ENCODE peak calls at places on chromosomes 2 and 18, in six cellular contexts. O is sigmoid colon, H is HCT116, G is SK-N-SH, B is stomach, U is HL-60. V is an unnamed sample.

GRCh38 chr2:154402138-154402714 is 296.3 kb upstream of the KCNJ3 start:
- DNase-seq in O (no peak), H (peak), G (peak), B (no peak), U (no peak), V (no peak)

GRCh38 chr18:47877892-47878291 is 52.6 kb downstream of the SMAD2 start:
- DNase-seq in O (no peak), H (no peak), G (no peak), B (no peak), U (no peak), V (no peak)

GRCh38 chr2:62999905-63000304 is 50.7 kb upstream of the OTX1 start:
- DNase-seq in O (no peak), H (no peak), G (no peak), B (no peak), U (no peak), V (no peak)

GRCh38 chr18:10440874-10441273 is 13.6 kb upstream of the APCDD1 start:
- DNase-seq in O (no peak), H (no peak), G (no peak), B (no peak), U (no peak), V (no peak)

GRCh38 chr2:121205321-121205942 is 79.6 kb downstream of the TFCP2L1 start:
- DNase-seq in O (no peak), H (no peak), G (peak), B (peak), U (no peak), V (no peak)

GRCh38 chr2:85911836-85912692 is 23.3 kb upstream of the ST3GAL5 start:
- DNase-seq in O (no peak), H (no peak), G (no peak), B (no peak), U (no peak), V (peak)

GRCh38 chr2:98854675-98855074 is 81.3 kb downstream of the CRACDL start:
- DNase-seq in O (no peak), H (no peak), G (no peak), B (no peak), U (peak), V (no peak)

GRCh38 chr2:217573565-217573964 is 429.2 kb downstream of the TNS1 start:
- DNase-seq in O (no peak), H (no peak), G (no peak), B (no peak), U (no peak), V (no peak)

GRCh38 chr2:226701052-226701451 is 98.6 kb downstream of the IRS1 start:
- DNase-seq in O (no peak), H (no peak), G (no peak), B (no peak), U (peak), V (no peak)

GRCh38 chr2:237669628-237670351 is 42.4 kb downstream of the LRRFIP1 start:
- DNase-seq in O (peak), H (no peak), G (peak), B (no peak), U (no peak), V (peak)

GRCh38 chr2:226169751-226170581 is 629.7 kb downstream of the IRS1 start:
- DNase-seq in O (no peak), H (no peak), G (no peak), B (no peak), U (no peak), V (no peak)

GRCh38 chr18:10926565-10927194 is 222.7 kb downstream of the PIEZO2 start:
- DNase-seq in O (no peak), H (no peak), G (no peak), B (no peak), U (no peak), V (no peak)

GRCh38 chr2:241003830-241004564 is 5.6 kb downstream of the SNED1 start:
- DNase-seq in O (peak), H (no peak), G (no peak), B (no peak), U (no peak), V (no peak)

GRCh38 chr18:48902023-48902855 is 48.5 kb downstream of the SMAD7 start:
- DNase-seq in O (peak), H (peak), G (peak), B (peak), U (no peak), V (no peak)

GRCh38 chr2:46963210-46963609 is 47.6 kb upstream of the MCFD2 start:
- DNase-seq in O (no peak), H (no peak), G (no peak), B (no peak), U (no peak), V (no peak)

GRCh38 chr2:29920130-29920577 is 1.2 kb downstream of the ALK start:
- DNase-seq in O (no peak), H (no peak), G (no peak), B (peak), U (peak), V (no peak)

GRCh38 chr2:190674966-190675650 is 26.2 kb downstream of the NAB1 start:
- DNase-seq in O (no peak), H (no peak), G (no peak), B (no peak), U (no peak), V (no peak)

GRCh38 chr2:27174638-27175037 is 25.8 kb downstream of the TCF23 start:
- DNase-seq in O (no peak), H (no peak), G (no peak), B (no peak), U (no peak), V (no peak)

GRCh38 chr18:5197032-5197434 is at the start of gene AKAIN1:
- DNase-seq in O (no peak), H (no peak), G (peak), B (no peak), U (no peak), V (no peak)

GRCh38 chr2:135150711-135151110 is 98.6 kb downstream of the RAB3GAP1 start:
- DNase-seq in O (no peak), H (no peak), G (no peak), B (no peak), U (no peak), V (no peak)

GRCh38 chr18:63186520-63186919 is 133.0 kb downstream of the BCL2 start:
- DNase-seq in O (no peak), H (no peak), G (no peak), B (no peak), U (no peak), V (no peak)

GRCh38 chr2:163735692-163736432 is at the start of gene FIGN:
- DNase-seq in O (peak), H (no peak), G (peak), B (peak), U (no peak), V (peak)
- TF ChIP-seq POLR2AphosphoS5 in O (peak), H (no peak), G (peak), B (peak), U (no peak), V (no peak)

GRCh38 chr2:19810637-19811036 is 91.1 kb downstream of the TTC32 start:
- DNase-seq in O (no peak), H (no peak), G (no peak), B (no peak), U (no peak), V (no peak)

GRCh38 chr2:19809206-19809605 is 92.6 kb downstream of the TTC32 start:
- DNase-seq in O (no peak), H (no peak), G (no peak), B (no peak), U (no peak), V (no peak)

GRCh38 chr2:19811186-19811585 is 90.6 kb downstream of the TTC32 start:
- DNase-seq in O (no peak), H (no peak), G (no peak), B (no peak), U (no peak), V (no peak)

GRCh38 chr2:19810148-19810547 is 91.6 kb downstream of the TTC32 start:
- DNase-seq in O (no peak), H (no peak), G (no peak), B (no peak), U (no peak), V (no peak)

GRCh38 chr2:19812166-19812565 is 89.6 kb downstream of the TTC32 start:
- DNase-seq in O (peak), H (no peak), G (no peak), B (no peak), U (no peak), V (no peak)
- TF ChIP-seq CTCF in O (no peak), H (no peak), G (no peak), B (no peak), U (no peak), V (no peak)

GRCh38 chr2:16032282-16033031 is 92.1 kb downstream of the MYCN start:
- DNase-seq in O (no peak), H (no peak), G (no peak), B (no peak), U (no peak), V (no peak)

GRCh38 chr2:16031055-16031847 is 90.9 kb downstream of the MYCN start:
- DNase-seq in O (no peak), H (no peak), G (no peak), B (no peak), U (no peak), V (no peak)

GRCh38 chr2:16030206-16031054 is 90.1 kb downstream of the MYCN start:
- DNase-seq in O (no peak), H (no peak), G (no peak), B (no peak), U (no peak), V (no peak)

GRCh38 chr2:16033032-16033293 is 92.6 kb downstream of the MYCN start:
- DNase-seq in O (no peak), H (no peak), G (no peak), B (no peak), U (no peak), V (no peak)

DNA sequence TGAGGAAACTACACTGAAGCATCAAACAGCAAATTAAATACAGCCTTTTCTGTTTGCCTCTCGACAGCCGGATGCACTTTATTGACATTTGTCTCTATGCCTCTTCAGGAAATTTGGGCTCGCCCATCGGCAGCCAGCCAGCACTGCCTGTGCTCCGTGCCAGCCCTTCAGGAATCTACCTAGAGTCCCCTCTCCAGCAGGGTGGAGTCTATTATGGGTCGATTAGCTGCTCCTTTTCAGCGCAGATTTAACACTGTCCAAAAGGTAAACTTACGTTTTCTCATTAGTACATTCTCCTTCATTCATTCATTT is 91.5 kb downstream of the MYCN start:
- DNase-seq in O (no peak), H (no peak), G (no peak), B (peak), U (no peak), V (no peak)
- TF ChIP-seq POLR2AphosphoS5 in O (no peak), H (no peak), G (no peak), B (no peak), U (no peak), V (no peak)

GRCh38 chr2:48016620-48017019 is 110.3 kb upstream of the FBXO11 start:
- DNase-seq in O (no peak), H (peak), G (peak), B (no peak), U (no peak), V (no peak)
- TF ChIP-seq CTCF in O (no peak), H (peak), G (peak), B (no peak), U (no peak), V (no peak)

DNA sequence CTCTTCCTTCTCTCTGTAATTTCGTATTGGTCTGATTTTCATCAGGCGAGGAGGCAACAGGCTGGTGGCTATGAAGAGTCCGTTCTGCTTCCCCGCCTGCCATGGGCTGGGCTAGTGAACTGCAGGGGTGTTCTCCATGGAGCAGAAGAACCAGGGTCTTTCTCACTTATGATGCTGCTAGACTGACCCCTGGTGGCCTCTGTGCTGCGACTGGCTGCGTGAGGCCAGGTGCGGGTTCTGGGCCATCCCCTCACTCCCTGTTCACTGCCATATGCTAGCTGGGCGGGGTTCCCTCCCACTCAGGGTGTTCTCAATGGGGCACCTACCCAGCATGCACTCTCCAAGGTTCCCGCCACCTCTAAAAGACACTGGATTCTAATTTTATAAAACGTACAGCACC is 35.0 kb downstream of the ZAP70 start:
- DNase-seq in O (no peak), H (no peak), G (peak), B (no peak), U (peak), V (peak)
- TF ChIP-seq POLR2AphosphoS5 in O (no peak), H (no peak), G (no peak), B (no peak), U (no peak), V (no peak)

GRCh38 chr2:71276311-71277158 is 49.6 kb upstream of the PAIP2B start:
- DNase-seq in O (peak), H (peak), G (peak), B (peak), U (peak), V (peak)

GRCh38 chr2:71277159-71277498 is 50.2 kb upstream of the PAIP2B start:
- DNase-seq in O (no peak), H (no peak), G (no peak), B (no peak), U (no peak), V (no peak)

GRCh38 chr2:71275939-71276310 is 49.0 kb upstream of the PAIP2B start:
- DNase-seq in O (no peak), H (no peak), G (no peak), B (no peak), U (no peak), V (no peak)

GRCh38 chr2:71281950-71282349 is 49.6 kb upstream of the ZNF638 start:
- DNase-seq in O (no peak), H (no peak), G (no peak), B (no peak), U (no peak), V (no peak)

GRCh38 chr2:71277536-71278103 is 50.7 kb upstream of the PAIP2B start:
- DNase-seq in O (no peak), H (peak), G (peak), B (no peak), U (peak), V (no peak)
- TF ChIP-seq CTCF in O (no peak), H (peak), G (peak), B (no peak), U (no peak), V (peak)